ENCODE peak calls at places on chromosomes 2 and 18, in four cellular contexts. R, F, M and H are unnamed samples.

GRCh38 chr18:65749881-65750280 is 931 bp upstream of the CDH7 start:
- DNase-seq in M (no peak), F (no peak), R (no peak), H (no peak)

GRCh38 chr2:69214898-69215297 is 172.1 kb downstream of the GFPT1 start:
- DNase-seq in M (no peak), R (no peak), F (no peak), H (no peak)

GRCh38 chr2:212811036-212811805 is 272.6 kb upstream of the ERBB4 start:
- DNase-seq in M (no peak), R (no peak), F (peak), H (no peak)

GRCh38 chr2:217714268-217714643 is 288.5 kb downstream of the TNS1 start:
- DNase-seq in F (no peak), M (no peak), R (no peak), H (no peak)

GRCh38 chr18:25310045-25310444 is 41.9 kb downstream of the ZNF521 start:
- DNase-seq in R (no peak), M (no peak), F (peak), H (no peak)

GRCh38 chr2:178522950-178523595 is 42.8 kb downstream of the PLEKHA3 start:
- DNase-seq in F (peak), R (peak), M (peak), H (peak)

GRCh38 chr2:160062283-160063005 is at the start of gene PLA2R1:
- DNase-seq in F (no peak), R (no peak), M (no peak), H (no peak)

GRCh38 chr2:142944264-142944663 is 66.8 kb downstream of the KYNU start:
- DNase-seq in R (no peak), M (no peak), F (no peak), H (no peak)

GRCh38 chr2:8244634-8245033 is 437.2 kb upstream of the ID2 start:
- DNase-seq in F (peak), R (no peak), M (no peak), H (no peak)

GRCh38 chr2:201353116-201353515 is 4.0 kb downstream of the FLACC1 start:
- DNase-seq in M (no peak), F (no peak), R (no peak), H (no peak)

GRCh38 chr2:48560546-48561209 is 30.7 kb downstream of the STON1 start:
- DNase-seq in M (no peak), F (no peak), R (no peak), H (no peak)

GRCh38 chr18:21481739-21482138 is 118.8 kb downstream of the ESCO1 start:
- DNase-seq in F (no peak), R (no peak), M (no peak), H (no peak)

GRCh38 chr2:158539176-158539895 is 82.6 kb downstream of the PKP4 start:
- DNase-seq in R (no peak), M (no peak), F (peak), H (no peak)

GRCh38 chr2:149160701-149161217 is 122.3 kb downstream of the LYPD6B start:
- DNase-seq in M (peak), F (peak), R (no peak), H (no peak)

GRCh38 chr2:221608442-221608841 is 36.3 kb upstream of the EPHA4 start:
- DNase-seq in M (no peak), F (no peak), R (no peak), H (no peak)

GRCh38 chr2:29222381-29223179 is 107.4 kb downstream of the CLIP4 start:
- DNase-seq in F (no peak), R (no peak), M (no peak), H (no peak)

GRCh38 chr2:76197842-76198448 is 487.2 kb upstream of the GCFC2 start:
- DNase-seq in R (no peak), M (peak), F (peak), H (no peak)

GRCh38 chr18:66316708-66317107 is 287.2 kb downstream of the CDH19 start:
- DNase-seq in M (no peak), F (no peak), R (no peak), H (no peak)

GRCh38 chr2:62196278-62196901 is 475 bp downstream of the B3GNT2 start:
- DNase-seq in M (peak), R (peak), F (peak), H (peak)

GRCh38 chr2:26542194-26542455 is 64.2 kb upstream of the OTOF start:
- DNase-seq in F (no peak), M (no peak), R (no peak), H (no peak)

GRCh38 chr2:201262718-201263117 is 2.4 kb downstream of the CASP8 start:
- DNase-seq in R (no peak), M (peak), F (peak), H (no peak)

GRCh38 chr2:151297882-151298281 is 8.4 kb upstream of the NMI start:
- DNase-seq in M (no peak), F (peak), R (no peak), H (no peak)

GRCh38 chr2:30522421-30522820 is 75.4 kb downstream of the LCLAT1 start:
- DNase-seq in F (no peak), R (no peak), M (no peak), H (no peak)